ENCODE peak calls at places on chromosomes 12 and 14, in ten cellular contexts. One of them, this sample, is unnamed.

GRCh38 chr14:41490323-41490722 is 116.4 kb upstream of the LRFN5 start:
- DNase-seq in HEK293T: no peak
- DNase-seq in posterior cingulate gyrus: no peak
- DNase-seq in H4: no peak
- DNase-seq in T-helper 9 cell: no peak
- DNase-seq in keratinocyte: no peak
- DNase-seq in HCEC 1CT: no peak
- DNase-seq in LoVo: no peak
- DNase-seq in mesenchymal stem cell: no peak
- DNase-seq in EL: no peak
- DNase-seq in this sample: no peak

GRCh38 chr12:124869011-124869665 is 5.5 kb upstream of the SCARB1 start:
- DNase-seq in keratinocyte: peak; percentile 94
- DNase-seq in mesenchymal stem cell: no peak
- DNase-seq in H4: no peak
- DNase-seq in EL: no peak
- DNase-seq in HCEC 1CT: no peak
- DNase-seq in LoVo: no peak
- DNase-seq in posterior cingulate gyrus: no peak
- DNase-seq in HEK293T: no peak
- DNase-seq in T-helper 9 cell: no peak
- DNase-seq in this sample: no peak

GRCh38 chr12:57368349-57369095 is 62.3 kb downstream of the R3HDM2 start:
- DNase-seq in posterior cingulate gyrus: no peak
- DNase-seq in mesenchymal stem cell: peak; percentile 86
- DNase-seq in HCEC 1CT: no peak
- DNase-seq in T-helper 9 cell: no peak
- DNase-seq in H4: no peak
- DNase-seq in HEK293T: peak; percentile 10
- DNase-seq in keratinocyte: no peak
- DNase-seq in LoVo: peak; percentile 54
- DNase-seq in EL: peak; percentile 8
- DNase-seq in this sample: no peak

GRCh38 chr12:124008629-124009028 is 35.6 kb downstream of the ZNF664 start:
- DNase-seq in mesenchymal stem cell: no peak
- DNase-seq in H4: no peak
- DNase-seq in HEK293T: no peak
- DNase-seq in HCEC 1CT: no peak
- DNase-seq in LoVo: no peak
- DNase-seq in EL: no peak
- DNase-seq in T-helper 9 cell: no peak
- DNase-seq in keratinocyte: no peak
- DNase-seq in posterior cingulate gyrus: no peak
- DNase-seq in this sample: no peak

GRCh38 chr12:101642115-101643067 is 47.6 kb downstream of the MYBPC1 start:
- DNase-seq in HCEC 1CT: no peak
- DNase-seq in H4: no peak
- DNase-seq in keratinocyte: no peak
- DNase-seq in mesenchymal stem cell: no peak
- DNase-seq in HEK293T: peak; percentile 30
- DNase-seq in posterior cingulate gyrus: peak; percentile 28
- DNase-seq in EL: no peak
- DNase-seq in LoVo: no peak
- DNase-seq in T-helper 9 cell: no peak
- DNase-seq in this sample: no peak

GRCh38 chr12:75551477-75551876 is 40.1 kb upstream of the KRR1 start:
- DNase-seq in mesenchymal stem cell: no peak
- DNase-seq in posterior cingulate gyrus: no peak
- DNase-seq in HCEC 1CT: no peak
- DNase-seq in keratinocyte: no peak
- DNase-seq in LoVo: no peak
- DNase-seq in T-helper 9 cell: no peak
- DNase-seq in EL: no peak
- DNase-seq in H4: no peak
- DNase-seq in HEK293T: no peak
- DNase-seq in this sample: no peak

GRCh38 chr12:109679716-109680520 is 33.7 kb upstream of the FAM222A start:
- DNase-seq in T-helper 9 cell: no peak
- DNase-seq in HEK293T: no peak
- DNase-seq in HCEC 1CT: no peak
- DNase-seq in H4: no peak
- DNase-seq in LoVo: no peak
- DNase-seq in keratinocyte: no peak
- DNase-seq in mesenchymal stem cell: no peak
- DNase-seq in EL: no peak
- DNase-seq in posterior cingulate gyrus: no peak
- DNase-seq in this sample: no peak

GRCh38 chr12:110627500-110628195 is 13.7 kb downstream of the TCTN1 start:
- DNase-seq in mesenchymal stem cell: no peak
- DNase-seq in LoVo: no peak
- DNase-seq in posterior cingulate gyrus: no peak
- DNase-seq in HCEC 1CT: no peak
- DNase-seq in T-helper 9 cell: no peak
- DNase-seq in keratinocyte: no peak
- DNase-seq in H4: no peak
- DNase-seq in EL: no peak
- DNase-seq in HEK293T: no peak
- DNase-seq in this sample: no peak

GRCh38 chr14:106811167-106811566 is 1284.8 kb downstream of the TMEM121 start:
- DNase-seq in LoVo: no peak
- DNase-seq in EL: no peak
- DNase-seq in mesenchymal stem cell: no peak
- DNase-seq in HEK293T: no peak
- DNase-seq in H4: no peak
- DNase-seq in keratinocyte: no peak
- DNase-seq in posterior cingulate gyrus: no peak
- DNase-seq in T-helper 9 cell: no peak
- DNase-seq in HCEC 1CT: no peak
- DNase-seq in this sample: no peak

GRCh38 chr12:47828967-47829482 is 9.3 kb upstream of the HDAC7 start:
- DNase-seq in H4: peak; percentile 79
- DNase-seq in HCEC 1CT: peak; percentile 65
- DNase-seq in mesenchymal stem cell: peak; percentile 53
- DNase-seq in T-helper 9 cell: no peak
- DNase-seq in keratinocyte: no peak
- DNase-seq in LoVo: peak; percentile 35
- DNase-seq in HEK293T: no peak
- DNase-seq in posterior cingulate gyrus: no peak
- DNase-seq in EL: peak; percentile 90
- DNase-seq in this sample: peak; percentile 68

GRCh38 chr14:22098435-22098834 is 424.8 kb upstream of the OR4E1 start:
- DNase-seq in T-helper 9 cell: no peak
- DNase-seq in LoVo: no peak
- DNase-seq in HCEC 1CT: no peak
- DNase-seq in H4: no peak
- DNase-seq in posterior cingulate gyrus: no peak
- DNase-seq in keratinocyte: no peak
- DNase-seq in mesenchymal stem cell: no peak
- DNase-seq in EL: no peak
- DNase-seq in HEK293T: no peak
- DNase-seq in this sample: no peak

GRCh38 chr12:42477931-42478330 is 111.6 kb downstream of the PRICKLE1 start:
- DNase-seq in keratinocyte: no peak
- DNase-seq in mesenchymal stem cell: peak; percentile 46
- DNase-seq in EL: peak; percentile 20
- DNase-seq in H4: peak; percentile 10
- DNase-seq in HCEC 1CT: no peak
- DNase-seq in HEK293T: no peak
- DNase-seq in T-helper 9 cell: no peak
- DNase-seq in posterior cingulate gyrus: no peak
- DNase-seq in LoVo: no peak
- DNase-seq in this sample: no peak

GRCh38 chr12:120292661-120293531 is at the start of gene RNU4-1:
- DNase-seq in HEK293T: peak; percentile 30
- DNase-seq in HCEC 1CT: peak; percentile 97
- DNase-seq in LoVo: peak; percentile 91
- DNase-seq in keratinocyte: peak; percentile 50
- DNase-seq in T-helper 9 cell: peak; percentile 63
- DNase-seq in mesenchymal stem cell: peak; percentile 98
- DNase-seq in H4: peak; percentile 92
- DNase-seq in EL: peak; percentile 99
- DNase-seq in posterior cingulate gyrus: peak; percentile 39
- DNase-seq in this sample: peak; percentile 98

GRCh38 chr14:65321370-65321875 is 91.1 kb upstream of the FUT8 start:
- DNase-seq in keratinocyte: no peak
- DNase-seq in mesenchymal stem cell: no peak
- DNase-seq in T-helper 9 cell: no peak
- DNase-seq in EL: peak; percentile 58
- DNase-seq in posterior cingulate gyrus: no peak
- DNase-seq in HEK293T: no peak
- DNase-seq in LoVo: no peak
- DNase-seq in H4: no peak
- DNase-seq in HCEC 1CT: no peak
- DNase-seq in this sample: peak; percentile 78

This sample was measured in HFFc6.